ENCODE peak calls at places on chromosomes 11 and 22, in five cellular contexts. One of them, this sample, is unnamed.

GRCh38 chr11:109424893-109425292 is 2.9 kb downstream of the C11orf87 start:
- DNase-seq in lower leg skin: no peak
- DNase-seq in Peyer's patch: no peak
- DNase-seq in A549: no peak
- DNase-seq in adrenal gland: no peak
- DNase-seq in this sample: no peak

GRCh38 chr11:2673871-2674471 is 25.8 kb downstream of the KCNQ1OT1 start:
- DNase-seq in lower leg skin: peak
- DNase-seq in Peyer's patch: peak
- DNase-seq in A549: no peak
- DNase-seq in adrenal gland: peak
- DNase-seq in this sample: no peak

GRCh38 chr11:19988598-19988997 is 171.7 kb downstream of the DBX1 start:
- DNase-seq in lower leg skin: no peak
- DNase-seq in Peyer's patch: no peak
- DNase-seq in A549: peak
- DNase-seq in adrenal gland: no peak
- DNase-seq in this sample: no peak

GRCh38 chr11:74984070-74984469 is 4.7 kb upstream of the NEU3 start:
- DNase-seq in lower leg skin: no peak
- DNase-seq in Peyer's patch: no peak
- DNase-seq in A549: no peak
- DNase-seq in adrenal gland: no peak
- DNase-seq in this sample: no peak

GRCh38 chr11:83070878-83071640 is 638 bp downstream of the RAB30 start:
- DNase-seq in lower leg skin: no peak
- DNase-seq in Peyer's patch: peak
- DNase-seq in A549: no peak
- DNase-seq in adrenal gland: no peak
- DNase-seq in this sample: no peak

GRCh38 chr11:61277186-61277972 is 17.7 kb downstream of the VWCE start:
- DNase-seq in lower leg skin: no peak
- DNase-seq in Peyer's patch: no peak
- DNase-seq in A549: no peak
- DNase-seq in adrenal gland: no peak
- DNase-seq in this sample: no peak

GRCh38 chr11:123549901-123550619 is 104.4 kb downstream of the SCN3B start:
- DNase-seq in lower leg skin: no peak
- DNase-seq in Peyer's patch: no peak
- DNase-seq in A549: no peak
- DNase-seq in adrenal gland: peak
- DNase-seq in this sample: no peak

GRCh38 chr11:74746868-74747267 is 1.8 kb upstream of the RNF169 start:
- DNase-seq in lower leg skin: no peak
- DNase-seq in Peyer's patch: no peak
- DNase-seq in A549: no peak
- DNase-seq in adrenal gland: no peak
- DNase-seq in this sample: no peak

GRCh38 chr11:96426356-96427103 is 36.7 kb downstream of the JRKL start:
- DNase-seq in lower leg skin: no peak
- DNase-seq in Peyer's patch: no peak
- DNase-seq in A549: peak
- DNase-seq in adrenal gland: no peak
- DNase-seq in this sample: peak

GRCh38 chr22:17998913-17999312 is 25.4 kb downstream of the MICAL3 start:
- DNase-seq in lower leg skin: no peak
- DNase-seq in Peyer's patch: no peak
- DNase-seq in A549: no peak
- DNase-seq in adrenal gland: no peak
- DNase-seq in this sample: no peak

GRCh38 chr11:22713336-22713735 is 46.9 kb downstream of the GAS2 start:
- DNase-seq in lower leg skin: no peak
- DNase-seq in Peyer's patch: no peak
- DNase-seq in A549: no peak
- DNase-seq in adrenal gland: no peak
- DNase-seq in this sample: no peak

GRCh38 chr11:78606667-78607066 is 32.0 kb upstream of the NARS2 start:
- DNase-seq in lower leg skin: no peak
- DNase-seq in Peyer's patch: no peak
- DNase-seq in A549: no peak
- DNase-seq in adrenal gland: no peak
- DNase-seq in this sample: no peak

GRCh38 chr11:37450613-37451012 is 852.6 kb upstream of the RAG2 start:
- DNase-seq in lower leg skin: no peak
- DNase-seq in Peyer's patch: no peak
- DNase-seq in A549: no peak
- DNase-seq in adrenal gland: no peak
- DNase-seq in this sample: no peak

GRCh38 chr22:23402275-23403151 is 177.6 kb downstream of the IGLL1 start:
- DNase-seq in lower leg skin: no peak
- DNase-seq in Peyer's patch: peak
- DNase-seq in A549: peak
- DNase-seq in adrenal gland: peak
- DNase-seq in this sample: peak

GRCh38 chr11:34192481-34193401 is 87.3 kb downstream of the NAT10 start:
- DNase-seq in lower leg skin: peak
- DNase-seq in Peyer's patch: no peak
- DNase-seq in A549: peak
- DNase-seq in adrenal gland: peak
- DNase-seq in this sample: no peak

GRCh38 chr22:21054046-21054713 is 8.4 kb downstream of the LRRC74B start:
- DNase-seq in lower leg skin: no peak
- DNase-seq in Peyer's patch: no peak
- DNase-seq in A549: no peak
- DNase-seq in adrenal gland: no peak
- DNase-seq in this sample: no peak

GRCh38 chr11:38089728-38090127 is 1491.7 kb upstream of the RAG2 start:
- DNase-seq in lower leg skin: no peak
- DNase-seq in Peyer's patch: no peak
- DNase-seq in A549: peak
- DNase-seq in adrenal gland: no peak
- DNase-seq in this sample: no peak

GRCh38 chr11:132111341-132111740 is 740.9 kb downstream of the NTM start:
- DNase-seq in lower leg skin: no peak
- DNase-seq in Peyer's patch: no peak
- DNase-seq in A549: no peak
- DNase-seq in adrenal gland: no peak
- DNase-seq in this sample: no peak

GRCh38 chr22:46162771-46163170 is 12.4 kb downstream of the PPARA start:
- DNase-seq in lower leg skin: no peak
- DNase-seq in Peyer's patch: no peak
- DNase-seq in A549: no peak
- DNase-seq in adrenal gland: no peak
- DNase-seq in this sample: no peak

GRCh38 chr11:75262961-75263852 is 22.6 kb downstream of the TPBGL start:
- DNase-seq in lower leg skin: peak
- DNase-seq in Peyer's patch: no peak
- DNase-seq in A549: no peak
- DNase-seq in adrenal gland: peak
- DNase-seq in this sample: peak

GRCh38 chr22:37604074-37604473 is 4.6 kb upstream of the GGA1 start:
- DNase-seq in lower leg skin: no peak
- DNase-seq in Peyer's patch: no peak
- DNase-seq in A549: no peak
- DNase-seq in adrenal gland: no peak
- DNase-seq in this sample: no peak

GRCh38 chr11:66336234-66337102 is at the start of gene RIN1:
- DNase-seq in lower leg skin: peak
- DNase-seq in Peyer's patch: peak
- DNase-seq in A549: peak
- DNase-seq in adrenal gland: peak
- DNase-seq in this sample: peak

GRCh38 chr22:29933619-29934018 is 50.6 kb downstream of the MTMR3 start:
- DNase-seq in lower leg skin: no peak
- DNase-seq in Peyer's patch: no peak
- DNase-seq in A549: no peak
- DNase-seq in adrenal gland: no peak
- DNase-seq in this sample: no peak

GRCh38 chr22:24270556-24271405 is at the start of gene SPECC1L:
- DNase-seq in lower leg skin: peak
- DNase-seq in Peyer's patch: peak
- DNase-seq in A549: peak
- DNase-seq in adrenal gland: peak
- DNase-seq in this sample: peak

GRCh38 chr22:45475063-45475747 is 27.5 kb upstream of the FBLN1 start:
- DNase-seq in lower leg skin: no peak
- DNase-seq in Peyer's patch: no peak
- DNase-seq in A549: no peak
- DNase-seq in adrenal gland: no peak
- DNase-seq in this sample: no peak

GRCh38 chr11:46446343-46446751 is 54.8 kb upstream of the CHRM4 start:
- DNase-seq in lower leg skin: no peak
- DNase-seq in Peyer's patch: no peak
- DNase-seq in A549: no peak
- DNase-seq in adrenal gland: no peak
- DNase-seq in this sample: peak
- TF ChIP-seq CTCF in lower leg skin: no peak
- TF ChIP-seq CTCF in Peyer's patch: no peak
- TF ChIP-seq CTCF in A549: no peak
- TF ChIP-seq CTCF in adrenal gland: no peak
- TF ChIP-seq CTCF in this sample: no peak

GRCh38 chr11:65129649-65130441 is 4.5 kb downstream of the SYVN1 start:
- DNase-seq in lower leg skin: no peak
- DNase-seq in Peyer's patch: peak
- DNase-seq in A549: no peak
- DNase-seq in adrenal gland: peak
- DNase-seq in this sample: no peak
- TF ChIP-seq POLR2A in lower leg skin: no peak
- TF ChIP-seq POLR2A in Peyer's patch: no peak
- TF ChIP-seq POLR2A in A549: no peak
- TF ChIP-seq POLR2A in adrenal gland: no peak
- TF ChIP-seq POLR2A in this sample: no peak

GRCh38 chr11:12540075-12540685 is 134.0 kb upstream of the TEAD1 start:
- DNase-seq in lower leg skin: peak
- DNase-seq in Peyer's patch: no peak
- DNase-seq in A549: peak
- DNase-seq in adrenal gland: no peak
- DNase-seq in this sample: no peak

GRCh38 chr11:12541588-12542151 is 132.6 kb upstream of the TEAD1 start:
- DNase-seq in lower leg skin: no peak
- DNase-seq in Peyer's patch: no peak
- DNase-seq in A549: no peak
- DNase-seq in adrenal gland: no peak
- DNase-seq in this sample: no peak

GRCh38 chr11:12539570-12539969 is 134.7 kb upstream of the TEAD1 start:
- DNase-seq in lower leg skin: no peak
- DNase-seq in Peyer's patch: no peak
- DNase-seq in A549: peak
- DNase-seq in adrenal gland: no peak
- DNase-seq in this sample: peak

GRCh38 chr11:12542186-12542935 is 131.9 kb upstream of the TEAD1 start:
- DNase-seq in lower leg skin: peak
- DNase-seq in Peyer's patch: no peak
- DNase-seq in A549: no peak
- DNase-seq in adrenal gland: no peak
- DNase-seq in this sample: no peak

GRCh38 chr11:12540913-12541587 is 133.2 kb upstream of the TEAD1 start:
- DNase-seq in lower leg skin: peak
- DNase-seq in Peyer's patch: no peak
- DNase-seq in A549: peak
- DNase-seq in adrenal gland: peak
- DNase-seq in this sample: no peak
- TF ChIP-seq CTCF in lower leg skin: no peak
- TF ChIP-seq CTCF in Peyer's patch: no peak
- TF ChIP-seq CTCF in A549: no peak
- TF ChIP-seq CTCF in adrenal gland: no peak
- TF ChIP-seq CTCF in this sample: no peak

GRCh38 chr11:17207317-17208256 is at the start of gene PIK3C2A:
- DNase-seq in lower leg skin: peak
- DNase-seq in Peyer's patch: peak
- DNase-seq in A549: peak
- DNase-seq in adrenal gland: peak
- DNase-seq in this sample: peak

GRCh38 chr11:17214338-17214737 is 6.6 kb upstream of the PIK3C2A start:
- DNase-seq in lower leg skin: no peak
- DNase-seq in Peyer's patch: no peak
- DNase-seq in A549: no peak
- DNase-seq in adrenal gland: no peak
- DNase-seq in this sample: no peak

GRCh38 chr11:17206448-17206847 is 1.3 kb downstream of the PIK3C2A start:
- DNase-seq in lower leg skin: no peak
- DNase-seq in Peyer's patch: no peak
- DNase-seq in A549: no peak
- DNase-seq in adrenal gland: no peak
- DNase-seq in this sample: peak

GRCh38 chr11:17208257-17208999 is 642 bp upstream of the PIK3C2A start:
- DNase-seq in lower leg skin: peak
- DNase-seq in Peyer's patch: peak
- DNase-seq in A549: peak
- DNase-seq in adrenal gland: peak
- DNase-seq in this sample: peak

GRCh38 chr11:17209939-17210245 is 2.1 kb upstream of the PIK3C2A start:
- DNase-seq in lower leg skin: no peak
- DNase-seq in Peyer's patch: no peak
- DNase-seq in A549: no peak
- DNase-seq in adrenal gland: no peak
- DNase-seq in this sample: no peak
- TF ChIP-seq POLR2A in lower leg skin: no peak
- TF ChIP-seq POLR2A in Peyer's patch: no peak
- TF ChIP-seq POLR2A in A549: no peak
- TF ChIP-seq POLR2A in adrenal gland: no peak
- TF ChIP-seq POLR2A in this sample: no peak

This sample was measured in endothelial cell of umbilical vein.